ENCODE peak calls at places on chromosomes 7 and 10, in seven cellular contexts. Z is cardiac fibroblast, F is heart left ventricle, E is HCT116, M is fibroblast of mammary gland, T is AG09309, B is IMR-90. C is an unnamed sample.

GRCh38 chr10:78203915-78204818 is 170.5 kb downstream of the RPS24 start:
- DNase-seq in Z (peak; percentile 73), M (no peak), T (no peak), B (no peak), F (peak; percentile 68), E (no peak), C (no peak)

GRCh38 chr10:132697568-132698200 is 88.3 kb downstream of the NKX6-2 start:
- DNase-seq in Z (no peak), F (no peak), B (peak; percentile 6), M (no peak), T (no peak), E (no peak), C (no peak)

GRCh38 chr7:151186640-151187408 is at the start of gene ASB10:
- DNase-seq in E (no peak), F (peak; percentile 46), T (no peak), B (no peak), Z (no peak), M (no peak), C (no peak)

GRCh38 chr7:2820508-2820934 is 23.6 kb downstream of the GNA12 start:
- DNase-seq in E (no peak), B (peak; percentile 97), M (peak; percentile 98), F (peak; percentile 61), T (peak; percentile 87), Z (peak; percentile 97), C (peak; percentile 98)

GRCh38 chr7:130332259-130333053 is 12.2 kb upstream of the CPA5 start:
- DNase-seq in F (no peak), B (no peak), E (no peak), Z (no peak), T (no peak), M (no peak), C (peak; percentile 54)

GRCh38 chr10:89022734-89023133 is 32.1 kb downstream of the FAS start:
- DNase-seq in T (no peak), B (no peak), Z (no peak), E (no peak), F (no peak), M (no peak), C (no peak)

GRCh38 chr7:45384499-45384898 is 189.7 kb upstream of the ADCY1 start:
- DNase-seq in Z (no peak), F (no peak), T (no peak), B (peak; percentile 14), E (no peak), M (peak; percentile 66), C (peak; percentile 10)

GRCh38 chr7:111839261-111839660 is 277.0 kb upstream of the IMMP2L start:
- DNase-seq in M (no peak), F (no peak), T (no peak), E (no peak), Z (no peak), B (no peak), C (no peak)

GRCh38 chr10:46091080-46091833 is 45.2 kb upstream of the MSMB start:
- DNase-seq in T (no peak), F (no peak), E (no peak), Z (no peak), B (no peak), M (no peak), C (no peak)

DNA sequence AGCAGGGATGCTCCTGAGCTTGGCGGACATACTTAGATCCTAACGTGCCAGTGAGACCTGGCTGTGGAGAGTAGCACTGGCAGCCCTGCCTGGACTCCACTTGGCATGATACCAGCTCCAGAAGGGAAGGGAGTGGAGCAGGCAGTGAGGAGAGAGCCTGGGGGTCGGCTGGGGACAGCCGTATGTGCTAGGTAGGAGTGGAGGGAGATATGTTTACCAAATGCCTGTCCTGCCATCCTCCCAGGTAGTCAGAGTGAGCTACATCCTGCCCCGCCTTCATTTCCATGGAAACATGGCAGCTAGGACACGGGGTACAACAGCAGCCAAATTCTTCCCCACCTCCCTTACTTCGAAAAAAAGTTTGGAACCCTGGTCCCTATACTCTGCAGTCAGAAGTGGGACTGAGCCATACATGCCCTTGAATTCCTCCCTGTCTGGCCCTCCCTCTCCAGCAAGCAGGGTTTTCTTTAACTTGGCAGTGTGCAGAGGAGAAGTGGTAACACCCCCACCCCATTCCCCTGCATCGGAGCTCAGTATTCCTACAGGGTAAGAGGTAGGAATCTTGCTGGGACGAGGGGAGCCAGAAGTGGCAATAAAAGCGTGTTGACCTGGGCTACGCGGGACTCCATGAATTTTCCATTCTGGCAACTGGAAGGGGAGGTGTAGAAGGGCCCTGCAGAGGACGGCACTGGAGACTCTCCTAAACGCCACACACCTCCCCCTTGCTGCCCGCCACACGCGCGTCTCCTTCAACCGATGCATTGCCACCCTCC is 20.0 kb upstream of the SMO start:
- DNase-seq in M (no peak), E (no peak), Z (no peak), F (no peak), B (no peak), T (no peak), C (no peak)
- H3K4me3 ChIP-seq in M (no peak overlapping the region), E (no peak overlapping the region), Z (no peak overlapping the region), F (peak overlapping the region; percentile 61), B (no peak overlapping the region), T (no peak overlapping the region), C (peak overlapping the region; percentile 62)

DNA sequence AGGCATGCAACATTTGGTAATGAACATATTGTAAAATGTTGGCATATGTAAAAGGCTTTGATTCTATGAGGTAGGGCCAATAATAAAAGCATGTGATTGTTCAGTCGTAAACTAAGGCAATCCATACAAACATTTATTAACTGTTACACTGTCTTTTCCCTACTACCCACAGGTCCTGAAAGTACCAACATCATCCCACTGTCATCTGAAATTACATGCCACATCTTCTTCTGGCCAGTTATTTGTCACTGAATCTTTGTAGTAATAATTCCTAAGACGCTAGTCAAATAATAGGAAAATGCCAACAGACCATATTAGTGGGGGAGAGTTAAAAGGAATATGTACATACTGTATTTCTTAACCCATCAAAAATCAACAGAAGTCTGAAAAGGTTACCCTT is 27.2 kb downstream of the DNAJC1 start:
- DNase-seq in T (no peak), Z (no peak), E (no peak), F (no peak), B (no peak), M (no peak), C (no peak)
- H3K4me3 ChIP-seq in T (no peak overlapping the region), Z (no peak overlapping the region), E (no peak overlapping the region), F (no peak overlapping the region), B (no peak overlapping the region), M (no peak overlapping the region), C (no peak overlapping the region)

GRCh38 chr10:32687116-32687515 is 241.2 kb downstream of the CCDC7 start:
- DNase-seq in M (no peak), F (no peak), Z (no peak), E (no peak), T (no peak), B (peak; percentile 6), C (no peak)

GRCh38 chr10:32693441-32693979 is 247.6 kb downstream of the CCDC7 start:
- DNase-seq in T (no peak), F (no peak), B (no peak), E (no peak), M (no peak), Z (no peak), C (no peak)

GRCh38 chr10:32687546-32687945 is 241.6 kb downstream of the CCDC7 start:
- DNase-seq in Z (no peak), F (no peak), E (no peak), T (no peak), M (no peak), B (no peak), C (no peak)

GRCh38 chr10:32692174-32692573 is 246.2 kb downstream of the CCDC7 start:
- DNase-seq in B (peak; percentile 89), Z (peak; percentile 28), T (peak; percentile 31), M (peak; percentile 89), E (peak; percentile 66), F (no peak), C (peak; percentile 2)
- H3K4me3 ChIP-seq in B (no peak overlapping the region), Z (no peak overlapping the region), T (no peak overlapping the region), M (no peak overlapping the region), E (no peak overlapping the region), F (no peak overlapping the region), C (no peak overlapping the region)

GRCh38 chr10:62054408-62054807 is 152.9 kb downstream of the ARID5B start:
- DNase-seq in F (no peak), M (no peak), E (no peak), Z (peak; percentile 33), T (no peak), B (no peak), C (no peak)
- H3K4me3 ChIP-seq in F (no peak overlapping the region), M (no peak overlapping the region), E (no peak overlapping the region), Z (no peak overlapping the region), T (no peak overlapping the region), B (peak overlapping the region; percentile 31), C (no peak overlapping the region)

GRCh38 chr7:12690041-12690878 is 2.8 kb downstream of the ARL4A start:
- DNase-seq in T (no peak), E (no peak), F (no peak), Z (no peak), M (no peak), B (no peak), C (no peak)
- H3K4me3 ChIP-seq in T (no peak overlapping the region), E (no peak overlapping the region), F (peak overlapping the region; percentile 80), Z (peak overlapping the region; percentile 1), M (peak overlapping the region; percentile 51), B (no peak overlapping the region), C (peak overlapping the region; percentile 49)

DNA sequence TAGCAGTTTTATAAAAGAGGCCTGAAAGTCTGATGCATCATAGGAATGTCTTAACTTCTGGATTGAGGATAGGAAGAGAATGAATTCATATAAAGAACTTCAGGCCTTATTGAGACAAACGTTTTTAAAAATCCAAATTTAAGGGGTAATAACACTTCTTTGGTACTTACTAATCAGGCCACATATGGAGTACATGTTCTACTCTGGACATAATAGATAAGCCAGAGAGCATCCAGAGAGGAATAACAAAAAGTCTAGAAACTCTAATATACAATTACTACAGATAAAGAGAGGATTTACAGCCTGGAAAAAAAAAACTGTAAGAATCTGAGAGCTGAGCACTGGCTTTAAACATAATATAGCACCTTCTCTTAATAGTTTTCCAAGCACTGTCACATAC is 2.9 kb downstream of the MTPAP start:
- DNase-seq in B (no peak), M (no peak), T (no peak), E (no peak), Z (no peak), F (no peak), C (no peak)
- H3K4me3 ChIP-seq in B (no peak overlapping the region), M (no peak overlapping the region), T (no peak overlapping the region), E (no peak overlapping the region), Z (no peak overlapping the region), F (no peak overlapping the region), C (no peak overlapping the region)

GRCh38 chr10:73908853-73909611 is 1.9 kb upstream of the PLAU start:
- DNase-seq in E (no peak), M (peak; percentile 98), F (peak; percentile 61), B (peak; percentile 100), T (peak; percentile 64), Z (peak; percentile 86), C (peak; percentile 90)

GRCh38 chr10:73909716-73910115 is 1.2 kb upstream of the PLAU start:
- DNase-seq in Z (no peak), F (no peak), E (no peak), B (no peak), T (no peak), M (no peak), C (no peak)

GRCh38 chr10:73910764-73911552 is at the start of gene PLAU:
- DNase-seq in M (no peak), B (peak; percentile 57), E (no peak), Z (no peak), F (peak; percentile 77), T (no peak), C (no peak)

GRCh38 chr10:73911553-73912004 is 647 bp downstream of the PLAU start:
- DNase-seq in Z (peak; percentile 36), B (peak; percentile 43), M (no peak), F (no peak), T (no peak), E (no peak), C (no peak)

GRCh38 chr10:73910401-73910763 is 550 bp upstream of the PLAU start:
- DNase-seq in M (no peak), E (no peak), Z (no peak), B (peak; percentile 43), F (no peak), T (no peak), C (no peak)
- H3K4me3 ChIP-seq in M (peak overlapping the region; percentile 58), E (peak overlapping the region; percentile 73), Z (peak overlapping the region; percentile 70), B (peak overlapping the region; percentile 66), F (peak overlapping the region; percentile 72), T (peak overlapping the region; percentile 47), C (peak overlapping the region; percentile 68)

GRCh38 chr10:22649390-22649841 is 65.0 kb downstream of the PIP4K2A start:
- DNase-seq in F (no peak), E (no peak), T (no peak), Z (no peak), B (no peak), M (no peak), C (no peak)
- H3K4me3 ChIP-seq in F (no peak overlapping the region), E (no peak overlapping the region), T (no peak overlapping the region), Z (no peak overlapping the region), B (no peak overlapping the region), M (no peak overlapping the region), C (no peak overlapping the region)

C was measured in choroid plexus epithelial cell.